ENCODE peak calls at places on chromosomes 12 and 14, in six cellular contexts. One of them, this sample, is unnamed.

GRCh38 chr14:53710615-53711014 is 246.0 kb downstream of the BMP4 start:
- DNase-seq in SK-N-SH: no peak
- DNase-seq in GM12878: no peak
- DNase-seq in HepG2: no peak
- DNase-seq in H1: no peak
- DNase-seq in K562: no peak
- DNase-seq in this sample: no peak

GRCh38 chr12:58242803-58243628 is 301.6 kb downstream of the ATP23 start:
- DNase-seq in H1: no peak
- DNase-seq in HepG2: no peak
- DNase-seq in GM12878: no peak
- DNase-seq in SK-N-SH: no peak
- DNase-seq in K562: no peak
- DNase-seq in this sample: no peak

GRCh38 chr12:72499244-72499643 is 227.1 kb downstream of the TRHDE start:
- DNase-seq in GM12878: no peak
- DNase-seq in SK-N-SH: no peak
- DNase-seq in K562: no peak
- DNase-seq in HepG2: no peak
- DNase-seq in H1: no peak
- DNase-seq in this sample: no peak

GRCh38 chr12:22082190-22082701 is 36.2 kb downstream of the CMAS start:
- DNase-seq in GM12878: no peak
- DNase-seq in H1: no peak
- DNase-seq in SK-N-SH: no peak
- DNase-seq in HepG2: peak; percentile 12
- DNase-seq in K562: peak; percentile 86
- DNase-seq in this sample: no peak

GRCh38 chr12:66964629-66965028 is 285.8 kb upstream of the GRIP1 start:
- DNase-seq in SK-N-SH: no peak
- DNase-seq in K562: no peak
- DNase-seq in H1: no peak
- DNase-seq in GM12878: no peak
- DNase-seq in HepG2: no peak
- DNase-seq in this sample: no peak

GRCh38 chr12:67593041-67593870 is 55.3 kb upstream of the DYRK2 start:
- DNase-seq in HepG2: no peak
- DNase-seq in K562: no peak
- DNase-seq in H1: no peak
- DNase-seq in GM12878: no peak
- DNase-seq in SK-N-SH: no peak
- DNase-seq in this sample: no peak

GRCh38 chr12:9674226-9674590 is 4.7 kb downstream of the CLEC2D start:
- DNase-seq in GM12878: no peak
- DNase-seq in SK-N-SH: no peak
- DNase-seq in K562: peak; percentile 6
- DNase-seq in H1: no peak
- DNase-seq in HepG2: no peak
- DNase-seq in this sample: no peak

GRCh38 chr14:94213021-94213420 is 38.9 kb downstream of the PPP4R4 start:
- DNase-seq in K562: no peak
- DNase-seq in GM12878: no peak
- DNase-seq in SK-N-SH: no peak
- DNase-seq in H1: no peak
- DNase-seq in HepG2: no peak
- DNase-seq in this sample: no peak

GRCh38 chr12:46159239-46159901 is 109.5 kb downstream of the SLC38A1 start:
- DNase-seq in HepG2: no peak
- DNase-seq in H1: no peak
- DNase-seq in GM12878: no peak
- DNase-seq in K562: no peak
- DNase-seq in SK-N-SH: no peak
- DNase-seq in this sample: no peak

GRCh38 chr12:30015661-30016060 is 231.9 kb upstream of the TMTC1 start:
- DNase-seq in K562: no peak
- DNase-seq in HepG2: no peak
- DNase-seq in H1: no peak
- DNase-seq in GM12878: no peak
- DNase-seq in SK-N-SH: no peak
- DNase-seq in this sample: no peak

GRCh38 chr14:58899317-58899713 is 261.6 kb downstream of the DACT1 start:
- DNase-seq in GM12878: no peak
- DNase-seq in HepG2: no peak
- DNase-seq in H1: no peak
- DNase-seq in SK-N-SH: no peak
- DNase-seq in K562: no peak
- DNase-seq in this sample: no peak

GRCh38 chr12:126163984-126164383 is 1098.7 kb downstream of the AACS start:
- DNase-seq in K562: no peak
- DNase-seq in GM12878: no peak
- DNase-seq in HepG2: no peak
- DNase-seq in SK-N-SH: no peak
- DNase-seq in H1: no peak
- DNase-seq in this sample: no peak

GRCh38 chr12:105930612-105931011 is 208.1 kb downstream of the NUAK1 start:
- DNase-seq in K562: no peak
- DNase-seq in GM12878: no peak
- DNase-seq in SK-N-SH: no peak
- DNase-seq in HepG2: no peak
- DNase-seq in H1: no peak
- DNase-seq in this sample: no peak

GRCh38 chr12:129776977-129777667 is 126.7 kb downstream of the TMEM132D start:
- DNase-seq in K562: no peak
- DNase-seq in H1: no peak
- DNase-seq in GM12878: no peak
- DNase-seq in HepG2: no peak
- DNase-seq in SK-N-SH: no peak
- DNase-seq in this sample: no peak

GRCh38 chr14:104680056-104680805 is 9.2 kb upstream of the INF2 start:
- DNase-seq in K562: no peak
- DNase-seq in HepG2: no peak
- DNase-seq in GM12878: no peak
- DNase-seq in SK-N-SH: no peak
- DNase-seq in H1: no peak
- DNase-seq in this sample: no peak

GRCh38 chr14:56339855-56340701 is 221.9 kb downstream of the PELI2 start:
- DNase-seq in SK-N-SH: peak; percentile 39
- DNase-seq in GM12878: no peak
- DNase-seq in H1: peak; percentile 56
- DNase-seq in K562: peak; percentile 68
- DNase-seq in HepG2: peak; percentile 41
- DNase-seq in this sample: peak; percentile 84

GRCh38 chr12:68138480-68138879 is 21.1 kb downstream of the IFNG start:
- DNase-seq in GM12878: no peak
- DNase-seq in H1: no peak
- DNase-seq in SK-N-SH: no peak
- DNase-seq in HepG2: no peak
- DNase-seq in K562: no peak
- DNase-seq in this sample: no peak

GRCh38 chr12:103769240-103769945 is 71.6 kb downstream of the NT5DC3 start:
- DNase-seq in K562: no peak
- DNase-seq in GM12878: no peak
- DNase-seq in HepG2: no peak
- DNase-seq in SK-N-SH: no peak
- DNase-seq in H1: peak; percentile 56
- DNase-seq in this sample: no peak

GRCh38 chr12:85457026-85457425 is 177.0 kb downstream of the ALX1 start:
- DNase-seq in K562: no peak
- DNase-seq in SK-N-SH: no peak
- DNase-seq in GM12878: no peak
- DNase-seq in HepG2: no peak
- DNase-seq in H1: no peak
- DNase-seq in this sample: no peak

GRCh38 chr12:54394281-54394719 is 9.8 kb upstream of the ZNF385A start:
- DNase-seq in H1: peak; percentile 86
- DNase-seq in GM12878: no peak
- DNase-seq in SK-N-SH: peak; percentile 57
- DNase-seq in HepG2: peak; percentile 25
- DNase-seq in K562: peak; percentile 87
- DNase-seq in this sample: peak; percentile 77

GRCh38 chr14:77133718-77134338 is 7.8 kb downstream of the ZDHHC22 start:
- DNase-seq in HepG2: peak; percentile 58
- DNase-seq in GM12878: no peak
- DNase-seq in H1: peak; percentile 84
- DNase-seq in SK-N-SH: no peak
- DNase-seq in K562: peak; percentile 66
- DNase-seq in this sample: peak; percentile 41
- TF ChIP-seq GABPA in HepG2: no peak
- TF ChIP-seq GABPA in GM12878: no peak
- TF ChIP-seq GABPA in H1: no peak
- TF ChIP-seq GABPA in SK-N-SH: no peak
- TF ChIP-seq GABPA in K562: no peak
- TF ChIP-seq GABPA in this sample: no peak

DNA sequence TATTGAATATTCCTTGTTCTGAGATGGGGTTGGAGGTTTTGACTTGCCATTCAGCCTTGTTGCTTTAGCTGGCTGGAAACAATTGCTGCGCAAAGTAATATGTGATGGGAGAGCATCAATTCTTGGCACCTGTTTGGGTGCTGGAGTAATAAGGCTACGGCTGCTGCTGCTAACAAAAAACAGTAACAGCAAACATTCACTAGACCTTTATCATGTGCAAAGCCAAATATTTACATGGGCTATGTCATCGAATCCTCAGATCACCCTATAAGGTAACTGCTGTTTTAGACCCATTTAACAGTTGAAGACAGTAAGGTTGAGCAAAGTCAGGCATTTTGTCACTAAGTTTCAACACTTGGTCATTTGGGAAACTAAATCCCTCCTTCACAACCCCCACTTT is 241.1 kb upstream of the TBX3 start:
- DNase-seq in K562: no peak
- DNase-seq in HepG2: no peak
- DNase-seq in GM12878: no peak
- DNase-seq in H1: no peak
- DNase-seq in SK-N-SH: no peak
- DNase-seq in this sample: no peak
- TF ChIP-seq POLR2AphosphoS5 in K562: no peak
- TF ChIP-seq POLR2AphosphoS5 in HepG2: no peak
- TF ChIP-seq POLR2AphosphoS5 in GM12878: no peak
- TF ChIP-seq POLR2AphosphoS5 in H1: no peak
- TF ChIP-seq POLR2AphosphoS5 in SK-N-SH: no peak
- TF ChIP-seq POLR2AphosphoS5 in this sample: no peak

DNA sequence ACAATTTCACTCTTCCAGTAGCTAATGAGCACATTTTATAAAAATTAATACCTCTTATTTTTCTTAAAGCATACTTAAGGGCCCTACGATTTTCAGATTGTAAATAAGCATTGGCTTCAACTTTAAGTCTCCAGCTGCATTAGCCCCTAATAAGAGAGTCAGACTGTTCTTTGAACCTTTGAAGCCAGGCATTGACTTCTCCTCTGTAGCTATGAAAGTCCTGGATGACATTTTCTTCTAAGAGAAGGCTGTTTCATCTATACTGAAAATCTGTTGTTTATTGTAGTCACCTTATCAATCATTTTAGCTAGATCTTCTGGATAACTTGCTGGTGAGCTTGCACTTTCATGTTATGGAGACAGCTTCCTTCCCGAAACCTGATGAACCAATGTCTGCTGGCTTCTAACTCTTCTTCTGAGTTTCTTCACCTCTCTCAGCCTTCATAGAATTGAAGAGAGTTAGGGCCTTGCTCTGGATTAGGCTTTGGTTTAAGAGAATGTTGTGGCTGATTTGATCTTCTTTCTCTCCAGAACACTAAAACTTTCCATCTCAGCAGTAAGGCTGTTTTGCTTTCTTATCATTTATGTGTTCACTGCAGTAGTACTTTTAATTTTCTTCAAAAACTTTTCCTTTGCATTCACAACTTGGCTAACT is 377.1 kb upstream of the RGS6 start:
- DNase-seq in GM12878: peak; percentile 48
- DNase-seq in SK-N-SH: no peak
- DNase-seq in K562: no peak
- DNase-seq in HepG2: no peak
- DNase-seq in H1: no peak
- DNase-seq in this sample: no peak
- H3K4me3 ChIP-seq in GM12878: peak overlapping the region; percentile 32
- H3K4me3 ChIP-seq in SK-N-SH: no peak overlapping the region
- H3K4me3 ChIP-seq in K562: no peak overlapping the region
- H3K4me3 ChIP-seq in HepG2: no peak overlapping the region
- H3K4me3 ChIP-seq in H1: no peak overlapping the region
- H3K4me3 ChIP-seq in this sample: no peak overlapping the region

GRCh38 chr14:66910306-66910705 is 278.9 kb upstream of the GARIN2 start:
- DNase-seq in H1: no peak
- DNase-seq in SK-N-SH: no peak
- DNase-seq in HepG2: no peak
- DNase-seq in GM12878: no peak
- DNase-seq in K562: no peak
- DNase-seq in this sample: no peak
- TF ChIP-seq GABPA in H1: no peak
- TF ChIP-seq GABPA in SK-N-SH: no peak
- TF ChIP-seq GABPA in HepG2: no peak
- TF ChIP-seq GABPA in GM12878: no peak
- TF ChIP-seq GABPA in K562: no peak
- TF ChIP-seq GABPA in this sample: no peak